ENCODE peak calls at places on chromosomes 16 and 17, in eight cellular contexts. O is ACHN; H is A172; S is stimulated activated effector memory CD8-positive, alpha-beta T cell treated with anti-CD3 and anti-CD28 coated beads, Interleukin-12 subunit alpha, Interleukin-12 subunit beta, amount 100 ng/mL, for 72 hours; I is left ventricle myocardium superior; K is AG04449; W is Jurkat, Clone E6-1; M is NCI-H524. F is an unnamed sample.

GRCh38 chr16:641326-642188 is at the start of gene MCRIP2:
- DNase-seq in O (peak), H (peak), W (peak), K (no peak), M (peak), I (peak), S (peak), F (peak)

GRCh38 chr17:73717690-73718089 is 73.4 kb upstream of the SDK2 start:
- DNase-seq in S (no peak), W (no peak), I (no peak), H (no peak), M (no peak), O (no peak), K (no peak), F (no peak)

GRCh38 chr16:77738706-77739105 is 16.4 kb downstream of the NUDT7 start:
- DNase-seq in H (no peak), I (no peak), K (no peak), M (no peak), O (no peak), W (no peak), S (no peak), F (no peak)

GRCh38 chr17:13931111-13931526 is 138.2 kb upstream of the COX10 start:
- DNase-seq in W (no peak), M (no peak), K (no peak), O (no peak), I (no peak), H (no peak), S (no peak), F (peak)

GRCh38 chr17:56532926-56533325 is 60.6 kb upstream of the NOG start:
- DNase-seq in H (no peak), K (no peak), I (no peak), S (no peak), O (no peak), M (no peak), W (no peak), F (no peak)

GRCh38 chr16:87586201-87586782 is 16.0 kb upstream of the JPH3 start:
- DNase-seq in K (no peak), O (no peak), I (no peak), M (no peak), S (no peak), H (no peak), W (no peak), F (no peak)

GRCh38 chr17:79659376-79659775 is 48.5 kb upstream of the RBFOX3 start:
- DNase-seq in M (no peak), O (no peak), I (no peak), S (no peak), K (no peak), H (no peak), W (no peak), F (no peak)

GRCh38 chr17:32565401-32565800 is 78.6 kb downstream of the CDK5R1 start:
- DNase-seq in M (no peak), W (no peak), H (no peak), S (no peak), I (no peak), K (no peak), O (no peak), F (no peak)

GRCh38 chr17:47684535-47685193 is 9.3 kb upstream of the TBKBP1 start:
- DNase-seq in M (no peak), K (no peak), H (no peak), I (no peak), S (no peak), O (no peak), W (no peak), F (no peak)

GRCh38 chr16:89442990-89443726 is 47.2 kb downstream of the ANKRD11 start:
- DNase-seq in H (peak), K (peak), I (peak), S (no peak), W (no peak), O (peak), M (no peak), F (peak)

GRCh38 chr16:20300312-20301097 is 26.8 kb downstream of the GP2 start:
- DNase-seq in S (no peak), K (no peak), M (peak), I (no peak), H (peak), W (peak), O (peak), F (peak)

GRCh38 chr16:3112058-3112880 is at the start of gene ZNF205:
- DNase-seq in H (peak), I (peak), O (peak), S (no peak), M (peak), K (no peak), W (no peak), F (no peak)

GRCh38 chr17:28145348-28145747 is 102.9 kb downstream of the NLK start:
- DNase-seq in O (peak), H (peak), S (no peak), K (no peak), M (peak), I (no peak), W (no peak), F (no peak)

GRCh38 chr17:42809250-42809649 is 10.6 kb downstream of the CNTD1 start:
- DNase-seq in O (no peak), S (no peak), W (no peak), I (no peak), H (peak), M (no peak), K (no peak), F (peak)

GRCh38 chr17:13385481-13385907 is 216.2 kb downstream of the HS3ST3A1 start:
- DNase-seq in M (no peak), K (no peak), S (no peak), W (no peak), O (no peak), I (no peak), H (peak), F (no peak)

GRCh38 chr17:39777534-39778365 is 40.0 kb downstream of the GRB7 start:
- DNase-seq in M (no peak), O (no peak), W (no peak), H (no peak), I (no peak), K (no peak), S (no peak), F (no peak)

GRCh38 chr17:43403846-43404245 is 5.1 kb downstream of the ARL4D start:
- DNase-seq in I (no peak), M (peak), O (no peak), K (no peak), H (no peak), W (no peak), S (no peak), F (no peak)

GRCh38 chr17:31225831-31226230 is 71.2 kb downstream of the OMG start:
- DNase-seq in O (no peak), S (no peak), W (no peak), H (no peak), I (no peak), K (no peak), M (no peak), F (no peak)

GRCh38 chr16:50616883-50617629 is 64.1 kb downstream of the SNX20 start:
- DNase-seq in H (no peak), K (no peak), O (no peak), M (peak), I (peak), S (no peak), W (no peak), F (no peak)